ENCODE peak calls at places on chromosomes 4 and X, in eight cellular contexts. One of them, this sample, is unnamed.

GRCh38 chr4:188941524-188942109 is 802.4 kb downstream of the TRIML1 start:
- DNase-seq in PC-3: peak; percentile 87
- DNase-seq in CD4-positive, CD25-positive, alpha-beta regulatory T cell: no peak
- DNase-seq in mammary epithelial cell: peak; percentile 99
- DNase-seq in pancreas: no peak
- DNase-seq in fibroblast of lung: peak; percentile 98
- DNase-seq in tibial artery: no peak
- DNase-seq in substantia nigra: no peak
- DNase-seq in this sample: peak; percentile 98

GRCh38 chr4:158823461-158823873 is 54.6 kb downstream of the FNIP2 start:
- DNase-seq in PC-3: no peak
- DNase-seq in CD4-positive, CD25-positive, alpha-beta regulatory T cell: no peak
- DNase-seq in mammary epithelial cell: no peak
- DNase-seq in pancreas: no peak
- DNase-seq in fibroblast of lung: peak; percentile 18
- DNase-seq in tibial artery: no peak
- DNase-seq in substantia nigra: no peak
- DNase-seq in this sample: peak; percentile 45

GRCh38 chr4:24507439-24507838 is 76.9 kb downstream of the DHX15 start:
- DNase-seq in PC-3: no peak
- DNase-seq in CD4-positive, CD25-positive, alpha-beta regulatory T cell: no peak
- DNase-seq in mammary epithelial cell: no peak
- DNase-seq in pancreas: no peak
- DNase-seq in fibroblast of lung: no peak
- DNase-seq in tibial artery: no peak
- DNase-seq in substantia nigra: no peak
- DNase-seq in this sample: no peak

GRCh38 chrX:148049441-148049840 is 68.3 kb downstream of the FMR1NB start:
- DNase-seq in PC-3: peak; percentile 56
- DNase-seq in CD4-positive, CD25-positive, alpha-beta regulatory T cell: peak; percentile 35
- DNase-seq in mammary epithelial cell: peak; percentile 8
- DNase-seq in pancreas: no peak
- DNase-seq in fibroblast of lung: peak; percentile 45
- DNase-seq in tibial artery: no peak
- DNase-seq in substantia nigra: no peak
- DNase-seq in this sample: no peak

GRCh38 chr4:57265831-57266582 is 155.8 kb upstream of the IGFBP7 start:
- DNase-seq in PC-3: no peak
- DNase-seq in CD4-positive, CD25-positive, alpha-beta regulatory T cell: no peak
- DNase-seq in mammary epithelial cell: no peak
- DNase-seq in pancreas: no peak
- DNase-seq in fibroblast of lung: no peak
- DNase-seq in tibial artery: no peak
- DNase-seq in substantia nigra: no peak
- DNase-seq in this sample: no peak

GRCh38 chr4:149311076-149311475 is 504.6 kb downstream of the IQCM start:
- DNase-seq in PC-3: peak; percentile 1
- DNase-seq in CD4-positive, CD25-positive, alpha-beta regulatory T cell: no peak
- DNase-seq in mammary epithelial cell: peak; percentile 1
- DNase-seq in pancreas: no peak
- DNase-seq in fibroblast of lung: no peak
- DNase-seq in tibial artery: no peak
- DNase-seq in substantia nigra: no peak
- DNase-seq in this sample: no peak

GRCh38 chr4:20084488-20084887 is 167.2 kb upstream of the SLIT2 start:
- DNase-seq in PC-3: no peak
- DNase-seq in CD4-positive, CD25-positive, alpha-beta regulatory T cell: no peak
- DNase-seq in mammary epithelial cell: no peak
- DNase-seq in pancreas: no peak
- DNase-seq in fibroblast of lung: no peak
- DNase-seq in tibial artery: no peak
- DNase-seq in substantia nigra: no peak
- DNase-seq in this sample: no peak

GRCh38 chr4:32429151-32429550 is 1709.0 kb downstream of the PCDH7 start:
- DNase-seq in PC-3: no peak
- DNase-seq in CD4-positive, CD25-positive, alpha-beta regulatory T cell: no peak
- DNase-seq in mammary epithelial cell: no peak
- DNase-seq in pancreas: no peak
- DNase-seq in fibroblast of lung: no peak
- DNase-seq in tibial artery: no peak
- DNase-seq in substantia nigra: no peak
- DNase-seq in this sample: no peak

GRCh38 chr4:1793496-1793840 is 375 bp downstream of the FGFR3 start:
- DNase-seq in PC-3: peak; percentile 12
- DNase-seq in CD4-positive, CD25-positive, alpha-beta regulatory T cell: no peak
- DNase-seq in mammary epithelial cell: no peak
- DNase-seq in pancreas: peak; percentile 47
- DNase-seq in fibroblast of lung: no peak
- DNase-seq in tibial artery: no peak
- DNase-seq in substantia nigra: no peak
- DNase-seq in this sample: no peak

GRCh38 chr4:114043116-114043515 is 63.7 kb upstream of the ARSJ start:
- DNase-seq in PC-3: no peak
- DNase-seq in CD4-positive, CD25-positive, alpha-beta regulatory T cell: no peak
- DNase-seq in mammary epithelial cell: peak; percentile 62
- DNase-seq in pancreas: no peak
- DNase-seq in fibroblast of lung: no peak
- DNase-seq in tibial artery: no peak
- DNase-seq in substantia nigra: no peak
- DNase-seq in this sample: no peak

GRCh38 chrX:105765691-105766090 is 56.6 kb upstream of the NRK start:
- DNase-seq in PC-3: peak; percentile 4
- DNase-seq in CD4-positive, CD25-positive, alpha-beta regulatory T cell: no peak
- DNase-seq in mammary epithelial cell: no peak
- DNase-seq in pancreas: no peak
- DNase-seq in fibroblast of lung: no peak
- DNase-seq in tibial artery: no peak
- DNase-seq in substantia nigra: no peak
- DNase-seq in this sample: no peak

GRCh38 chrX:118588715-118589114 is 93.1 kb downstream of the DOCK11 start:
- DNase-seq in PC-3: no peak
- DNase-seq in CD4-positive, CD25-positive, alpha-beta regulatory T cell: no peak
- DNase-seq in mammary epithelial cell: no peak
- DNase-seq in pancreas: no peak
- DNase-seq in fibroblast of lung: no peak
- DNase-seq in tibial artery: no peak
- DNase-seq in substantia nigra: no peak
- DNase-seq in this sample: no peak

GRCh38 chrX:105461013-105461412 is 240.5 kb upstream of the TEX13A start:
- DNase-seq in PC-3: peak; percentile 9
- DNase-seq in CD4-positive, CD25-positive, alpha-beta regulatory T cell: no peak
- DNase-seq in mammary epithelial cell: peak; percentile 81
- DNase-seq in pancreas: no peak
- DNase-seq in fibroblast of lung: peak; percentile 24
- DNase-seq in tibial artery: no peak
- DNase-seq in substantia nigra: no peak
- DNase-seq in this sample: no peak

GRCh38 chrX:149877636-149878035 is 3.3 kb upstream of the MAGEA8 start:
- DNase-seq in PC-3: peak; percentile 85
- DNase-seq in CD4-positive, CD25-positive, alpha-beta regulatory T cell: no peak
- DNase-seq in mammary epithelial cell: peak; percentile 15
- DNase-seq in pancreas: no peak
- DNase-seq in fibroblast of lung: peak; percentile 0
- DNase-seq in tibial artery: no peak
- DNase-seq in substantia nigra: no peak
- DNase-seq in this sample: no peak

GRCh38 chr4:72971572-72971971 is 97.9 kb downstream of the COX18 start:
- DNase-seq in PC-3: peak; percentile 93
- DNase-seq in CD4-positive, CD25-positive, alpha-beta regulatory T cell: no peak
- DNase-seq in mammary epithelial cell: peak; percentile 93
- DNase-seq in pancreas: no peak
- DNase-seq in fibroblast of lung: peak; percentile 54
- DNase-seq in tibial artery: no peak
- DNase-seq in substantia nigra: no peak
- DNase-seq in this sample: peak; percentile 62

GRCh38 chrX:16666541-16666940 is 16.6 kb downstream of the S100G start:
- DNase-seq in PC-3: peak; percentile 42
- DNase-seq in CD4-positive, CD25-positive, alpha-beta regulatory T cell: no peak
- DNase-seq in mammary epithelial cell: no peak
- DNase-seq in pancreas: no peak
- DNase-seq in fibroblast of lung: no peak
- DNase-seq in tibial artery: no peak
- DNase-seq in substantia nigra: peak; percentile 44
- DNase-seq in this sample: no peak

GRCh38 chr4:129163427-129163826 is 67.5 kb downstream of the C4orf33 start:
- DNase-seq in PC-3: no peak
- DNase-seq in CD4-positive, CD25-positive, alpha-beta regulatory T cell: no peak
- DNase-seq in mammary epithelial cell: no peak
- DNase-seq in pancreas: no peak
- DNase-seq in fibroblast of lung: no peak
- DNase-seq in tibial artery: no peak
- DNase-seq in substantia nigra: no peak
- DNase-seq in this sample: no peak

GRCh38 chr4:112514449-112515277 is 1.3 kb downstream of the NEUROG2 start:
- DNase-seq in PC-3: no peak
- DNase-seq in CD4-positive, CD25-positive, alpha-beta regulatory T cell: no peak
- DNase-seq in mammary epithelial cell: no peak
- DNase-seq in pancreas: no peak
- DNase-seq in fibroblast of lung: no peak
- DNase-seq in tibial artery: no peak
- DNase-seq in substantia nigra: no peak
- DNase-seq in this sample: no peak

GRCh38 chrX:1480082-1480785 is 27.5 kb upstream of the ASMTL start:
- DNase-seq in PC-3: peak; percentile 18
- DNase-seq in CD4-positive, CD25-positive, alpha-beta regulatory T cell: no peak
- DNase-seq in mammary epithelial cell: no peak
- DNase-seq in pancreas: no peak
- DNase-seq in fibroblast of lung: no peak
- DNase-seq in tibial artery: peak; percentile 8
- DNase-seq in substantia nigra: no peak
- DNase-seq in this sample: no peak
- H3K27ac ChIP-seq in PC-3: no peak overlapping the region
- H3K27ac ChIP-seq in CD4-positive, CD25-positive, alpha-beta regulatory T cell: peak overlapping the region; percentile 53
- H3K27ac ChIP-seq in mammary epithelial cell: no peak overlapping the region
- H3K27ac ChIP-seq in pancreas: no peak overlapping the region
- H3K27ac ChIP-seq in fibroblast of lung: no peak overlapping the region
- H3K27ac ChIP-seq in tibial artery: no peak overlapping the region
- H3K27ac ChIP-seq in substantia nigra: no peak overlapping the region
- H3K27ac ChIP-seq in this sample: no peak overlapping the region

DNA sequence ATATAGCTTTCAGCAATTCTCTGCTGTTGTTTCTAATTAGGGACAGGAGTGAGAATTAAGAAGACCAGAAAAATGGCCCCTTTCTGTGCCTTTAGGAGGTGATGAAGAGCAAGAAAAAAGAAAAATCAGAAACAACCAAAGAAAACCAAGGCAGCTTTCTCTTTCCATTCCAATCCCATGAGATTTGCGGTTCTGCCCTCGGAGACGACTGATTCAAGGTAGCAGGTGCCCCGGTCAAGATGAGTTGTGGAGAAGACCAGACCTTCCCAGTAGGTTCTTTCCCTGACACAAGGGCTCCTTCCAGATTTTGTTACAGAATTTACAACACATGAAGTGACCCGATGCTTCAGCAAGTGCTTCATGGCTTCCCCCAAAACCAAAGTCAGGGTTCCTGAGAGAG is 21.9 kb downstream of the TLR10 start:
- DNase-seq in PC-3: no peak
- DNase-seq in CD4-positive, CD25-positive, alpha-beta regulatory T cell: no peak
- DNase-seq in mammary epithelial cell: no peak
- DNase-seq in pancreas: no peak
- DNase-seq in fibroblast of lung: no peak
- DNase-seq in tibial artery: no peak
- DNase-seq in substantia nigra: no peak
- DNase-seq in this sample: no peak
- H3K27ac ChIP-seq in PC-3: no peak overlapping the region
- H3K27ac ChIP-seq in CD4-positive, CD25-positive, alpha-beta regulatory T cell: no peak overlapping the region
- H3K27ac ChIP-seq in mammary epithelial cell: no peak overlapping the region
- H3K27ac ChIP-seq in pancreas: no peak overlapping the region
- H3K27ac ChIP-seq in fibroblast of lung: no peak overlapping the region
- H3K27ac ChIP-seq in tibial artery: no peak overlapping the region
- H3K27ac ChIP-seq in substantia nigra: no peak overlapping the region
- H3K27ac ChIP-seq in this sample: no peak overlapping the region

GRCh38 chr4:8278009-8278395 is 8.4 kb downstream of the HTRA3 start:
- DNase-seq in PC-3: no peak
- DNase-seq in CD4-positive, CD25-positive, alpha-beta regulatory T cell: no peak
- DNase-seq in mammary epithelial cell: no peak
- DNase-seq in pancreas: no peak
- DNase-seq in fibroblast of lung: peak; percentile 37
- DNase-seq in tibial artery: no peak
- DNase-seq in substantia nigra: no peak
- DNase-seq in this sample: no peak
- H3K27ac ChIP-seq in PC-3: peak overlapping the region; percentile 72
- H3K27ac ChIP-seq in CD4-positive, CD25-positive, alpha-beta regulatory T cell: no peak overlapping the region
- H3K27ac ChIP-seq in mammary epithelial cell: no peak overlapping the region
- H3K27ac ChIP-seq in pancreas: no peak overlapping the region
- H3K27ac ChIP-seq in fibroblast of lung: peak overlapping the region; percentile 20
- H3K27ac ChIP-seq in tibial artery: no peak overlapping the region
- H3K27ac ChIP-seq in substantia nigra: no peak overlapping the region
- H3K27ac ChIP-seq in this sample: no peak overlapping the region

GRCh38 chr4:153116101-153116680 is 88.1 kb upstream of the TRIM2 start:
- DNase-seq in PC-3: no peak
- DNase-seq in CD4-positive, CD25-positive, alpha-beta regulatory T cell: peak; percentile 62
- DNase-seq in mammary epithelial cell: no peak
- DNase-seq in pancreas: no peak
- DNase-seq in fibroblast of lung: no peak
- DNase-seq in tibial artery: no peak
- DNase-seq in substantia nigra: no peak
- DNase-seq in this sample: no peak

GRCh38 chr4:153115322-153116100 is 88.7 kb upstream of the TRIM2 start:
- DNase-seq in PC-3: peak; percentile 91
- DNase-seq in CD4-positive, CD25-positive, alpha-beta regulatory T cell: peak; percentile 83
- DNase-seq in mammary epithelial cell: peak; percentile 82
- DNase-seq in pancreas: no peak
- DNase-seq in fibroblast of lung: peak; percentile 72
- DNase-seq in tibial artery: peak; percentile 34
- DNase-seq in substantia nigra: no peak
- DNase-seq in this sample: peak; percentile 41

GRCh38 chr4:153113838-153114105 is 90.5 kb upstream of the TRIM2 start:
- DNase-seq in PC-3: no peak
- DNase-seq in CD4-positive, CD25-positive, alpha-beta regulatory T cell: no peak
- DNase-seq in mammary epithelial cell: no peak
- DNase-seq in pancreas: no peak
- DNase-seq in fibroblast of lung: no peak
- DNase-seq in tibial artery: no peak
- DNase-seq in substantia nigra: no peak
- DNase-seq in this sample: no peak

GRCh38 chr4:153113061-153113837 is 91.0 kb upstream of the TRIM2 start:
- DNase-seq in PC-3: no peak
- DNase-seq in CD4-positive, CD25-positive, alpha-beta regulatory T cell: no peak
- DNase-seq in mammary epithelial cell: no peak
- DNase-seq in pancreas: no peak
- DNase-seq in fibroblast of lung: no peak
- DNase-seq in tibial artery: no peak
- DNase-seq in substantia nigra: no peak
- DNase-seq in this sample: no peak

DNA sequence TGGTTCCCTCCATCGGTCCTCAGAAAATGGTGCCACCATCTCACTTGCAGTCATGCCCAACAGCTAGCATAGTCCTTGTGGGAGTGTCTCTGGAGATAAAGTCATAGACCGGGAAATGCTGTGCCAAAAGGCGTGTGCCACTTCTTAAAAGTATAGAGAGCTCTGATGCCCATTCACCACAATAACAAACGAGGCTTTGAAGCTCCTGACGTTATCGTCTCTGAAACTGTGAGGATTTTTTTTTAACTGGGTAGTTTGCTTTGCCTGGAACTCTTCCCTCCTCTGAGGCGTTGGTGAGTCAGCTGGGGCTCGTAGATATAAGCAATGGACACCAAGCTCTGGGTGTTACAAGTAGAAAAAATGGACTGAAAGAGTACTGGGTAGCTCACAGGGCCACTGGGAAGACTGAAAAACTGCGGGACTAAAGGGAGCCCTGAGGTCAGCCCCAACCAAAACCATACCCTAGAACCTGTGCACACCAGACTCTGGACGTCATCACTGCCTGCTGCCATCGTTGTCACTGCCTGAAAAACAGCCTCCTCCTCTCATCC is 89.4 kb upstream of the TRIM2 start:
- DNase-seq in PC-3: peak; percentile 83
- DNase-seq in CD4-positive, CD25-positive, alpha-beta regulatory T cell: peak; percentile 75
- DNase-seq in mammary epithelial cell: peak; percentile 90
- DNase-seq in pancreas: no peak
- DNase-seq in fibroblast of lung: peak; percentile 72
- DNase-seq in tibial artery: no peak
- DNase-seq in substantia nigra: no peak
- DNase-seq in this sample: peak; percentile 59
- H3K27ac ChIP-seq in PC-3: peak overlapping the region; percentile 99
- H3K27ac ChIP-seq in CD4-positive, CD25-positive, alpha-beta regulatory T cell: peak overlapping the region; percentile 83
- H3K27ac ChIP-seq in mammary epithelial cell: peak overlapping the region; percentile 71
- H3K27ac ChIP-seq in pancreas: no peak overlapping the region
- H3K27ac ChIP-seq in fibroblast of lung: peak overlapping the region; percentile 19
- H3K27ac ChIP-seq in tibial artery: peak overlapping the region; percentile 80
- H3K27ac ChIP-seq in substantia nigra: no peak overlapping the region
- H3K27ac ChIP-seq in this sample: peak overlapping the region; percentile 59